ENCODE peak calls at places on chromosomes 12 and 14, in six cellular contexts. M is upper lobe of right lung, C is A549, Z is lower lobe of right lung, P is AG10803, I is HCT116. H is an unnamed sample.

GRCh38 chr12:64627781-64628180 is 17.5 kb downstream of the RASSF3 start:
- DNase-seq in Z (no peak), I (no peak), C (no peak), P (peak), M (no peak), H (no peak)

GRCh38 chr12:106149096-106149784 is 10.5 kb upstream of the NUAK1 start:
- DNase-seq in Z (no peak), P (peak), M (no peak), I (peak), C (peak), H (no peak)

GRCh38 chr14:60183724-60184596 is 18.8 kb upstream of the DHRS7 start:
- DNase-seq in C (peak), I (peak), Z (no peak), P (peak), M (no peak), H (no peak)

GRCh38 chr14:61438036-61438435 is 116.7 kb downstream of the PRKCH start:
- DNase-seq in C (no peak), M (no peak), Z (no peak), P (no peak), I (no peak), H (no peak)

GRCh38 chr12:27013606-27014084 is 539 bp downstream of the TM7SF3 start:
- DNase-seq in P (peak), Z (no peak), M (no peak), I (no peak), C (peak), H (no peak)

GRCh38 chr14:105411017-105411941 is 8.3 kb upstream of the MTA1 start:
- DNase-seq in P (peak), Z (peak), M (peak), C (peak), I (no peak), H (peak)

GRCh38 chr12:69645031-69645430 is 34.3 kb upstream of the LRRC10 start:
- DNase-seq in I (no peak), C (no peak), Z (no peak), M (no peak), P (peak), H (no peak)

GRCh38 chr12:11723993-11724392 is 74.5 kb downstream of the ETV6 start:
- DNase-seq in Z (no peak), C (no peak), M (no peak), P (no peak), I (no peak), H (no peak)

GRCh38 chr12:31740618-31741017 is 11.8 kb upstream of the AMN1 start:
- DNase-seq in C (no peak), Z (no peak), P (no peak), I (no peak), M (no peak), H (no peak)

GRCh38 chr12:93348568-93349435 is 28.9 kb upstream of the NUDT4 start:
- DNase-seq in I (no peak), Z (no peak), C (no peak), M (no peak), P (no peak), H (no peak)

GRCh38 chr12:57852620-57853509 is 6.3 kb upstream of the CTDSP2 start:
- DNase-seq in I (no peak), C (no peak), M (peak), Z (peak), P (no peak), H (peak)

GRCh38 chr14:26982071-26982470 is 384.2 kb upstream of the NOVA1 start:
- DNase-seq in C (no peak), Z (no peak), M (no peak), P (no peak), I (no peak), H (no peak)

GRCh38 chr14:52032196-52032865 is 36.5 kb downstream of the NID2 start:
- DNase-seq in C (no peak), I (no peak), Z (no peak), P (peak), M (no peak), H (no peak)

GRCh38 chr14:24231263-24232120 is 675 bp downstream of the NEDD8 start:
- DNase-seq in Z (no peak), M (no peak), C (peak), I (no peak), P (no peak), H (no peak)

GRCh38 chr14:106802413-106803364 is 1276.3 kb downstream of the TMEM121 start:
- DNase-seq in P (no peak), C (peak), I (no peak), M (no peak), Z (no peak), H (no peak)

GRCh38 chr14:104881369-104881979 is 16.4 kb downstream of the CEP170B start:
- DNase-seq in M (no peak), Z (no peak), C (no peak), I (no peak), P (no peak), H (peak)

GRCh38 chr12:43736921-43737440 is 21.6 kb downstream of the PUS7L start:
- DNase-seq in Z (no peak), C (no peak), M (no peak), I (no peak), P (peak), H (no peak)

GRCh38 chr14:65187421-65188049 is 85.2 kb upstream of the MAX start:
- DNase-seq in M (no peak), Z (no peak), C (no peak), I (no peak), P (no peak), H (no peak)

GRCh38 chr12:121784460-121784859 is 9.0 kb downstream of the RHOF start:
- DNase-seq in M (no peak), I (no peak), P (peak), C (peak), Z (no peak), H (no peak)

GRCh38 chr14:89085154-89086059 is 261.0 kb downstream of the TTC8 start:
- DNase-seq in I (no peak), M (no peak), P (peak), Z (no peak), C (no peak), H (no peak)

GRCh38 chr14:97697772-97698171 is 900.6 kb downstream of the VRK1 start:
- DNase-seq in M (no peak), Z (no peak), I (no peak), C (no peak), P (no peak), H (no peak)

GRCh38 chr12:103401421-103401820 is 94.3 kb downstream of the C12orf42 start:
- DNase-seq in I (peak), M (no peak), C (no peak), P (no peak), Z (no peak), H (no peak)

GRCh38 chr14:34699873-34700621 is 14.3 kb downstream of the CFL2 start:
- DNase-seq in P (peak), Z (no peak), C (peak), I (peak), M (no peak), H (no peak)

GRCh38 chr14:31877333-31877798 is 199.7 kb upstream of the ARHGAP5 start:
- DNase-seq in C (no peak), Z (no peak), I (no peak), M (no peak), P (peak), H (no peak)

GRCh38 chr12:19196959-19197630 is 67.6 kb downstream of the PLEKHA5 start:
- DNase-seq in I (no peak), C (no peak), Z (no peak), M (no peak), P (no peak), H (no peak)

GRCh38 chr14:47149326-47149725 is 497.7 kb upstream of the RPL10L start:
- DNase-seq in Z (no peak), P (no peak), C (no peak), M (no peak), I (no peak), H (no peak)

GRCh38 chr12:45331552-45331951 is 115.7 kb downstream of the ANO6 start:
- DNase-seq in M (no peak), Z (no peak), P (no peak), I (no peak), C (no peak), H (no peak)

GRCh38 chr14:47040490-47040889 is 388.9 kb upstream of the RPL10L start:
- DNase-seq in Z (no peak), M (no peak), I (peak), C (no peak), P (no peak), H (no peak)

GRCh38 chr12:104546575-104546974 is 89.8 kb downstream of the CHST11 start:
- DNase-seq in M (peak), C (no peak), Z (peak), P (no peak), I (no peak), H (no peak)

GRCh38 chr14:75418779-75419768 is 8.7 kb upstream of the JDP2 start:
- DNase-seq in I (peak), C (no peak), M (peak), Z (peak), P (no peak), H (no peak)

GRCh38 chr14:88005978-88006851 is 1.3 kb downstream of the GPR65 start:
- DNase-seq in Z (peak), P (peak), M (no peak), C (no peak), I (no peak), H (no peak)

GRCh38 chr14:77032483-77032853 is 4.0 kb upstream of the IRF2BPL start:
- DNase-seq in M (no peak), P (no peak), C (no peak), I (no peak), Z (no peak), H (no peak)

GRCh38 chr14:24721772-24722171 is 87.8 kb upstream of the GZMB start:
- DNase-seq in C (no peak), M (no peak), Z (no peak), I (no peak), P (no peak), H (no peak)

GRCh38 chr12:92063641-92064040 is 82.0 kb downstream of the BTG1 start:
- DNase-seq in P (no peak), C (no peak), M (no peak), Z (no peak), I (no peak), H (no peak)

GRCh38 chr12:131795064-131795463 is 33.1 kb upstream of the MMP17 start:
- DNase-seq in C (no peak), I (no peak), Z (no peak), M (no peak), P (no peak), H (no peak)

GRCh38 chr14:99548285-99548684 is 55.7 kb downstream of the CCDC85C start:
- DNase-seq in C (no peak), M (no peak), P (no peak), Z (no peak), I (no peak), H (no peak)

GRCh38 chr14:85604671-85605070 is 74.7 kb downstream of the FLRT2 start:
- DNase-seq in C (no peak), P (no peak), Z (no peak), I (no peak), M (no peak), H (no peak)

GRCh38 chr12:15278816-15279658 is 43.3 kb upstream of the PTPRO start:
- DNase-seq in Z (peak), M (peak), I (no peak), C (no peak), P (peak), H (peak)

DNA sequence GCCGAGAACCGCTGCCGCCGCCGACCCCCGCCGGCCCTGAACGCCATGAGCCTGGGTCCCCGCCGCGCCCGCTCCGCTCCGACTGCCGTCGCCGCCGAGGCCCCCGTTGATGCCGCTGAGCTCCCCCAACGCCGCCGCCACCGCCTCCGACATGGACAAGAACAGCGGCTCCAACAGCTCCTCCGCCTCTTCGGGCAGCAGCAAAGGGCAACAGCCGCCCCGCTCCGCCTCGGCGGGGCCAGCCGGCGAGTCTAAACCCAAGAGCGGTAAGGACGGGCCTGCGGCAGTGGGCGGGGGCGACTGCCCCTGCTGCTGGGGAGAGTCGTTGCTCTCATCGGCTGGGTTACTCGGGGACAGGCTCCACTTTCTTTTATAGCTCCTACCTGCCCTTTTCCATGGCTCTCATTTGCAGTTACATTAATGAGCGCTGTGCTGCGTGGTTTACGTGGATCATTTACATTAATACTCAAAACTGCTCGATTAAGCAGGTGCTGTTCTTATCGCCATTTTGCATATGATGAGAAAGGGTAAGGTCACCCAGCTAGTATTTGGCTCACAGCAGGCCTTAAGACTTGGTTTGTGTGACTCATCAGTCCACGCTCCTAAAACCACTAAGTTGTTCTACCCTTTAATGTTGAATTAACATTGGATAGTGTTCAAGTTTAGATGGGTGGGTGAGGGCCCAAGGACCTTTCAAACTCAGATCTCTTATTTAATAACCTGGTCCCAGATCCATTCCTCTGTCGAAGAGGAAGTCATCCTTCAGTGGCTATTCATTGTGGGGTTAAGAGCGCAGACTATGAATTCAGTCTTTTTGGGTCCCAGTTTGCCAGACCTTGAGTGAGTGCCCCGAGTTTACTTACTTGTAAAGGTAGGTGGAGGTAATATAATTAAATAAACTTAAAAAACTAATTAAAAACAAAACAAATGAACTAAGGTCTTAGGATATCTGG is 823 bp downstream of the RNF10 start:
- DNase-seq in P (peak), C (peak), M (peak), I (no peak), Z (peak), H (peak)
- TF ChIP-seq CTCF in P (no peak), C (no peak), M (peak), I (no peak), Z (no peak), H (no peak)

DNA sequence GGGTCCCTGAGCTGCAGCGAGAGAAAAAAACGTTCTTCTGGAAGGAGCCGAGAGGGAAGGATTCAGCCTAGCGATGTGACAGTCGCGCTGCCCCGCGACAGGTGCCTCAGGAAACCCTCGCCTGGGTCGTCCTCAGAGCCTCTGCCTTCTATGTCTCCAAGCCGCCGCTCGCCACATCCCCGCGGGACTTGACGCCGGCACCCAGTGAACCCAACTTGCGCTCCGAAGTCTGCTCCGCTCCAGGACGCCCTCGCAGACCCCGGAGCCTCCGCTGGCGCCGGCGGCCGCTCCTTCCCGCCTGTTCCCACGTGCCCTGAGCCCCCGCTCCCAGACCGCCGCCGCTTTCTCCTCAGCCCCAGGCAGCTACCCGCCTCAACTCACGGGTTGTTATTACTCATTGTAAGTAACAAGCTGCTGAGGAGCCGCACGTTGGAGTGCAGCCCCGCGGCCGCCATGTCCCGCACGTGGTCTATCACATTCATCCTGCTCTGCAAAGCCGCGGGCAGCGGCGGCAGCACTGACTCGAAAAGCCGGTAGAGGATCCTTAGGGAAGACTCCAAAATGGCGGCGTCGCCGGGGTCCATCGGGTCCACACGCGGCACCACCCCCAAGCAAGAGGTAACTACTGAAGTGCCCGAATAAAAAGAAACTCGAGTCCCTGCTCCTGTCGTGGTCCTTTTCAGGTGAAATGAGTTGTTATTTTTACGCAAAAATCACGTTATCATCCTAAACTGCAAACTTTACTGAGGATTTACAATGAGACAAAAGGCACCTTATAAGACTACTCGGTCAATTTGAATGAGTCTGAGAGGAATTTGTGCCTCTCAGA is at the start of gene ANAPC7:
- DNase-seq in P (peak), Z (peak), C (peak), M (peak), I (peak), H (peak)
- TF ChIP-seq CTCF in P (no peak), Z (no peak), C (no peak), M (no peak), I (no peak), H (no peak)

DNA sequence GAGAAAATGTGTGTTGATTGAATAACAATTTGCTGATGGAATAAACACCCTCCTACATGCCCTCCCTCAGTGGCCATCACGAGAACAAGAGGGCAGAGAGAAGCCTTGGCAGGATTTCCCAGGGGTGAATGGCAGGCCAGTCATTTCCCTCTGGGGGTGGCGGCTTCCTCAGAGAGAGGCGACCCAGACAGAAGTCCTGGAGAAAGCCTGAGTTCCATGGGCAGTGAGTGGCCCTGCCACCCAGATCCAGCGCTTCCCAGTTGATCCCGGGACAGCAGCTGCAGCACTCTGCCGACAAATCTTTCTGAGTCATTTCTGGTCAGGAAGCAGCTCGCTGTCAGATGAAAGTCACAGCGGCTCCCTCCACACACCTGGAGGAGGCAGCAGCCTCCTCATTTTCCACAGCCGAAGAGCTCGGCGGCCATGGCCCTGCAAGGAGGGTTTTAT is 123.0 kb downstream of the SCARB1 start:
- DNase-seq in M (no peak), C (no peak), P (no peak), Z (no peak), I (peak), H (peak)
- TF ChIP-seq CTCF in M (no peak), C (no peak), P (no peak), Z (no peak), I (peak), H (no peak)

GRCh38 chr14:58313699-58314098 is 15.3 kb downstream of the ARID4A start:
- DNase-seq in Z (no peak), M (no peak), I (no peak), C (no peak), P (no peak), H (no peak)
- TF ChIP-seq CTCF in Z (no peak), M (no peak), I (no peak), C (no peak), P (no peak), H (no peak)

DNA sequence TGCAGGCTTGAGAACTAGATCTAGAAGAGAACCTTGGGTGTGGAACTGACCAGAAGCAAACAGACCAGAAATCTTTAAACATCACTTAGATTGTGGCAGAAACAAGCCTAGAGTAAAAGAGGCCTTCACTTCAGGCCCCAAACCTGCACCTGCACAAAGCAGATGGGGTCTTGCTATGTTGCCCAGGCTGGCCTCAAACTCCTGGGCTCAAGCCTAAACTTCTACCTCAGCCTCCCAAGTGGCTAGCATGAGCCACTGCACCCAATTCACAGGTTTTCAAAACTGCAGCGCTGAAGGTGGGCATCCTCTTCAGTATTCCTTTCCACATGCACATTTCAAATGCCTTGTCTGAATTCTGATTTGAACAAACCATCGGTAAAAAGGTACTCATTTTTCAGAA is 19.9 kb downstream of the MOK start:
- DNase-seq in I (no peak), P (no peak), C (no peak), M (no peak), Z (no peak), H (no peak)
- TF ChIP-seq CTCF in I (peak), P (no peak), C (no peak), M (no peak), Z (no peak), H (no peak)

DNA sequence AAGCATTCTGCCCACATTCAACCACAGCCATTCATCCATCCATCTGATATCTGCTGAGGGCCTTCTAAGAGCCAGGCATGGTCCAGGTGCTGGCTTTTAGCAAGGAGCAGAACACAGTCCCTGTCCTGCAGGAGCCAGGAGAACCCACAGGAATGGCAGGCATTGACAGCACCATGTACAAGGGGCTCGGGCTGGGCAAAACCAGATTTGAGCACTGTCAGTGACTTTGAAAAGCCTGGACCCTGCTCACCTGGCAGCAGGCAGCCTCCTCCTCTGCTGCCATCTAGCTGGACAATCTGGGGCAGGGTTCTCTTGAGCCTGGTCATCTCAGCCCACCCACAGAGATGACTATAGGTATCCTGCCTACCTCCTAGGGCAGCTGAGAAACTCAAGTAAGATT is 136.9 kb downstream of the ZFP36L1 start:
- DNase-seq in P (no peak), C (no peak), I (peak), M (no peak), Z (no peak), H (no peak)
- TF ChIP-seq CTCF in P (peak), C (peak), I (peak), M (no peak), Z (no peak), H (peak)

GRCh38 chr14:56552615-56553014 is 27.0 kb upstream of the TMEM260 start:
- DNase-seq in M (no peak), Z (no peak), C (no peak), P (no peak), I (no peak), H (no peak)
- TF ChIP-seq CTCF in M (no peak), Z (no peak), C (no peak), P (no peak), I (no peak), H (no peak)

DNA sequence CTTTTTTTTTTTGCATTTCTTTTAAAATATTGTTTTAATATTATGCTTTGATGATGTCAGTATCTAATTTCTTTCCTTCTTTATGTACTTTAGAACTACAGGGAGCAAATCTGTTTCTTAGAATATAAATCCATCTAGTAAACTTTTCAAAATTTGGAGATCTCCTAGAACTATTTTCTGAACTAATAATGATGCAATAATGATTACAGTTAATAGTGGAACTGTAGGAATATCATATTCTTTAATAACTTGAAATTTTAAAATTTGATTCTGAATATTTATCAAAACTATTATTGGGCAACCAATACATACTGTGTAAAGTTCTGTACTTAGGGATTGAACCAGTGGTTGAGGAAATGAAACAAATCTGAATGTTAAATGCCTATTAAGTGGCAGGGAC is 23.1 kb upstream of the PMCH start:
- DNase-seq in M (no peak), P (no peak), I (no peak), C (no peak), Z (no peak), H (no peak)
- TF ChIP-seq CTCF in M (no peak), P (no peak), I (no peak), C (no peak), Z (no peak), H (no peak)